ENCODE peak calls at places on chromosome 10, in six cellular contexts. S, U, B, E, Q and N are unnamed samples.

GRCh38 chr10:65040796-65041195 is 1519.6 kb downstream of the REEP3 start:
- DNase-seq in S (no peak), E (no peak), B (no peak), U (no peak), Q (no peak), N (no peak)

GRCh38 chr10:79066460-79067240 is 2.1 kb upstream of the ZMIZ1 start:
- DNase-seq in Q (peak; percentile 30), E (no peak), B (peak; percentile 61), S (peak; percentile 40), U (peak; percentile 33), N (peak; percentile 36)

GRCh38 chr10:48599830-48600134 is 5.1 kb downstream of the ARHGAP22 start:
- DNase-seq in S (no peak), E (no peak), B (no peak), Q (no peak), U (no peak), N (no peak)

GRCh38 chr10:104277785-104278184 is 8.8 kb downstream of the GSTO2 start:
- DNase-seq in U (no peak), S (no peak), B (no peak), Q (no peak), E (no peak), N (no peak)

GRCh38 chr10:71136036-71136690 is 76.2 kb upstream of the UNC5B start:
- DNase-seq in Q (no peak), B (no peak), E (no peak), U (no peak), S (no peak), N (no peak)

GRCh38 chr10:109624939-109625338 is 298.4 kb downstream of the XPNPEP1 start:
- DNase-seq in B (no peak), U (no peak), S (no peak), E (no peak), Q (no peak), N (no peak)

GRCh38 chr10:133318494-133319127 is 9.9 kb downstream of the ZNF511 start:
- DNase-seq in S (peak; percentile 88), E (peak; percentile 76), B (no peak), Q (peak; percentile 60), U (peak; percentile 86), N (peak; percentile 84)

GRCh38 chr10:8444630-8445029 is 390.1 kb downstream of the GATA3 start:
- DNase-seq in U (peak; percentile 19), E (peak; percentile 22), B (no peak), S (peak; percentile 65), Q (no peak), N (no peak)

GRCh38 chr10:44032216-44032615 is 352.7 kb downstream of the CXCL12 start:
- DNase-seq in B (no peak), U (no peak), S (no peak), Q (no peak), E (no peak), N (peak; percentile 64)

GRCh38 chr10:61284222-61284890 is 168.8 kb downstream of the TMEM26 start:
- DNase-seq in E (no peak), Q (peak; percentile 81), U (no peak), S (peak; percentile 61), B (no peak), N (peak; percentile 90)

GRCh38 chr10:56360967-56361841 is at the start of gene ZWINT:
- DNase-seq in B (peak; percentile 85), E (peak; percentile 96), U (peak; percentile 95), S (peak; percentile 98), Q (peak; percentile 98), N (peak; percentile 99)

GRCh38 chr10:69262249-69262864 is 15.9 kb upstream of the HK1 start:
- DNase-seq in U (no peak), S (no peak), Q (no peak), B (no peak), E (no peak), N (no peak)

GRCh38 chr10:11611248-11612003 is at the start of gene USP6NL:
- DNase-seq in S (peak; percentile 96), B (peak; percentile 31), E (peak; percentile 45), Q (peak; percentile 76), U (peak; percentile 88), N (peak; percentile 93)

GRCh38 chr10:118241229-118242137 is 100.6 kb downstream of the FAM204A start:
- DNase-seq in S (peak; percentile 90), U (peak; percentile 80), B (peak; percentile 28), Q (peak; percentile 90), E (peak; percentile 57), N (peak; percentile 91)

GRCh38 chr10:120012566-120012965 is 120.0 kb downstream of the SEC23IP start:
- DNase-seq in U (no peak), S (no peak), Q (peak; percentile 56), E (no peak), B (no peak), N (peak; percentile 1)

GRCh38 chr10:12812541-12812940 is 189.0 kb downstream of the CCDC3 start:
- DNase-seq in E (no peak), U (no peak), Q (no peak), S (no peak), B (no peak), N (no peak)

GRCh38 chr10:100637785-100638184 is 102.0 kb downstream of the HIF1AN start:
- DNase-seq in Q (peak; percentile 11), E (no peak), U (peak; percentile 83), B (no peak), S (peak; percentile 85), N (no peak)